ENCODE peak calls at places on chromosomes 1 and 21, in nine cellular contexts. H, B, R, F, Z, V, A, Q and T are unnamed samples.
A peak's percentile ranks its signal among the peaks of the same experiment; 100 is the strongest.

GRCh38 chr1:26853156-26853555 is 9.8 kb upstream of the SFN start:
- DNase-seq in H (peak; percentile 82), B (no peak), R (peak; percentile 71), F (peak; percentile 88), Z (peak; percentile 83), V (peak; percentile 60), A (no peak), Q (peak; percentile 62), T (peak; percentile 80)

GRCh38 chr21:37032877-37033471 is 26.5 kb downstream of the RIPPLY3 start:
- DNase-seq in H (no peak), B (peak; percentile 37), R (no peak), F (peak; percentile 75), Z (peak; percentile 30), V (peak; percentile 18), A (no peak), Q (no peak), T (no peak)

GRCh38 chr1:11858968-11859871 is 475 bp upstream of the NPPB start:
- DNase-seq in H (peak; percentile 91), B (no peak), R (peak; percentile 67), F (peak; percentile 60), Z (peak; percentile 37), V (peak; percentile 40), A (no peak), Q (peak; percentile 59), T (peak; percentile 70)

GRCh38 chr1:160781914-160782689 is 13.9 kb upstream of the LY9 start:
- DNase-seq in H (no peak), B (no peak), R (no peak), F (no peak), Z (no peak), V (peak; percentile 94), A (no peak), Q (no peak), T (no peak)

GRCh38 chr1:216323344-216323743 is 99.9 kb downstream of the USH2A start:
- DNase-seq in H (no peak), B (no peak), R (no peak), F (no peak), Z (no peak), V (no peak), A (no peak), Q (no peak), T (no peak)

GRCh38 chr1:207747627-207748492 is 4.0 kb upstream of the CD46 start:
- DNase-seq in H (no peak), B (no peak), R (no peak), F (no peak), Z (no peak), V (no peak), A (no peak), Q (no peak), T (no peak)

GRCh38 chr1:63651110-63651776 is 58.0 kb downstream of the PGM1 start:
- DNase-seq in H (peak; percentile 54), B (no peak), R (peak; percentile 25), F (peak; percentile 16), Z (no peak), V (no peak), A (no peak), Q (no peak), T (peak; percentile 29)

GRCh38 chr21:25752389-25752788 is 17.6 kb downstream of the GABPA start:
- DNase-seq in H (no peak), B (no peak), R (no peak), F (no peak), Z (no peak), V (no peak), A (no peak), Q (no peak), T (no peak)